ENCODE peak calls at places on chromosomes 13 and 19, in ten cellular contexts. N, X, G, U, V, L, W, Y, E and A are unnamed samples.

GRCh38 chr13:73060251-73061160 is 1.7 kb downstream of the KLF5 start:
- DNase-seq in N (no peak), X (no peak), G (no peak), U (no peak), V (peak; percentile 35), L (peak; percentile 1), W (peak; percentile 81), Y (peak; percentile 68), E (peak; percentile 51), A (no peak)

GRCh38 chr19:6213696-6214585 is 65.8 kb downstream of the MLLT1 start:
- DNase-seq in N (no peak), X (no peak), G (no peak), U (no peak), V (no peak), L (no peak), W (no peak), Y (peak; percentile 6), E (no peak), A (no peak)

GRCh38 chr13:30371649-30372265 is 50.5 kb upstream of the UBE2L5 start:
- DNase-seq in N (peak; percentile 50), X (peak; percentile 7), G (peak; percentile 34), U (peak; percentile 93), V (peak; percentile 73), L (peak; percentile 75), W (peak; percentile 56), Y (peak; percentile 42), E (no peak), A (peak; percentile 26)

GRCh38 chr19:38949580-38950367 is 19.0 kb downstream of the MRPS12 start:
- DNase-seq in N (peak; percentile 62), X (no peak), G (peak; percentile 80), U (peak; percentile 88), V (no peak), L (peak; percentile 91), W (peak; percentile 22), Y (peak; percentile 70), E (no peak), A (peak; percentile 89)

GRCh38 chr19:49889687-49890348 is 6.9 kb downstream of the IL4I1 start:
- DNase-seq in N (peak; percentile 71), X (peak; percentile 94), G (peak; percentile 64), U (peak; percentile 87), V (no peak), L (peak; percentile 84), W (peak; percentile 63), Y (peak; percentile 68), E (peak; percentile 85), A (peak; percentile 85)

GRCh38 chr13:29159871-29160270 is 339.7 kb downstream of the MTUS2 start:
- DNase-seq in N (no peak), X (no peak), G (no peak), U (no peak), V (no peak), L (no peak), W (no peak), Y (no peak), E (no peak), A (no peak)

GRCh38 chr13:109790951-109791605 is 4.7 kb upstream of the IRS2 start:
- DNase-seq in N (no peak), X (peak; percentile 69), G (no peak), U (peak; percentile 70), V (no peak), L (no peak), W (no peak), Y (peak; percentile 25), E (peak; percentile 9), A (peak; percentile 52)

GRCh38 chr13:110271313-110271712 is 35.6 kb downstream of the COL4A1 start:
- DNase-seq in N (no peak), X (no peak), G (no peak), U (peak; percentile 38), V (no peak), L (no peak), W (no peak), Y (no peak), E (no peak), A (no peak)

GRCh38 chr13:80690208-80690607 is 349.3 kb upstream of the SPRY2 start:
- DNase-seq in N (no peak), X (no peak), G (no peak), U (no peak), V (no peak), L (no peak), W (no peak), Y (no peak), E (no peak), A (no peak)

GRCh38 chr13:100526299-100527030 is 62.1 kb downstream of the GGACT start:
- DNase-seq in N (no peak), X (no peak), G (no peak), U (no peak), V (no peak), L (no peak), W (no peak), Y (no peak), E (no peak), A (no peak)

GRCh38 chr13:51614350-51614786 is 30.1 kb downstream of the WDFY2 start:
- DNase-seq in N (peak; percentile 14), X (no peak), G (peak; percentile 25), U (peak; percentile 63), V (peak; percentile 12), L (peak; percentile 35), W (no peak), Y (no peak), E (no peak), A (no peak)

GRCh38 chr19:19550972-19551861 is 13.2 kb downstream of the CILP2 start:
- DNase-seq in N (no peak), X (no peak), G (no peak), U (no peak), V (no peak), L (no peak), W (no peak), Y (no peak), E (no peak), A (no peak)

GRCh38 chr13:39023761-39024160 is 14.1 kb downstream of the PROSER1 start:
- DNase-seq in N (no peak), X (no peak), G (no peak), U (no peak), V (no peak), L (no peak), W (no peak), Y (no peak), E (no peak), A (no peak)

GRCh38 chr19:48618278-48618915 is 581 bp downstream of the RPL18 start:
- DNase-seq in N (no peak), X (no peak), G (no peak), U (no peak), V (no peak), L (no peak), W (no peak), Y (no peak), E (no peak), A (no peak)

GRCh38 chr19:31316201-31316951 is 32.9 kb downstream of the TSHZ3 start:
- DNase-seq in N (no peak), X (no peak), G (no peak), U (peak; percentile 55), V (no peak), L (no peak), W (peak; percentile 85), Y (no peak), E (peak; percentile 38), A (peak; percentile 79)

GRCh38 chr19:10823690-10824089 is 12.3 kb downstream of the TMED1 start:
- DNase-seq in N (no peak), X (no peak), G (no peak), U (no peak), V (no peak), L (no peak), W (no peak), Y (no peak), E (no peak), A (no peak)

GRCh38 chr13:86446311-86446710 is 647.1 kb upstream of the SLITRK6 start:
- DNase-seq in N (no peak), X (peak; percentile 87), G (no peak), U (no peak), V (no peak), L (no peak), W (peak; percentile 57), Y (peak; percentile 2), E (peak; percentile 67), A (no peak)

GRCh38 chr13:41459754-41460111 is 2.4 kb downstream of the RGCC start:
- DNase-seq in N (no peak), X (no peak), G (no peak), U (no peak), V (no peak), L (no peak), W (no peak), Y (no peak), E (no peak), A (no peak)

GRCh38 chr19:36819130-36819630 is 19.0 kb downstream of the ZNF790 start:
- DNase-seq in N (no peak), X (no peak), G (no peak), U (no peak), V (no peak), L (no peak), W (no peak), Y (no peak), E (no peak), A (no peak)

GRCh38 chr13:21663197-21663596 is 7.7 kb upstream of the FGF9 start:
- DNase-seq in N (no peak), X (no peak), G (no peak), U (peak; percentile 58), V (no peak), L (no peak), W (no peak), Y (no peak), E (peak; percentile 9), A (no peak)

GRCh38 chr13:73967397-73968165 is 166.6 kb downstream of the KLF12 start:
- DNase-seq in N (no peak), X (no peak), G (no peak), U (no peak), V (no peak), L (no peak), W (no peak), Y (no peak), E (no peak), A (no peak)

GRCh38 chr19:591099-591958 is 1.6 kb downstream of the HCN2 start:
- DNase-seq in N (no peak), X (no peak), G (no peak), U (no peak), V (no peak), L (no peak), W (no peak), Y (peak; percentile 69), E (no peak), A (peak; percentile 29)

GRCh38 chr13:29884671-29885424 is 34.4 kb upstream of the UBL3 start:
- DNase-seq in N (no peak), X (no peak), G (no peak), U (no peak), V (no peak), L (no peak), W (peak; percentile 37), Y (no peak), E (no peak), A (no peak)

GRCh38 chr13:111508902-111509509 is 188.6 kb downstream of the TEX29 start:
- DNase-seq in N (no peak), X (no peak), G (no peak), U (no peak), V (no peak), L (no peak), W (no peak), Y (no peak), E (no peak), A (no peak)

GRCh38 chr19:15264061-15264932 is 32.0 kb upstream of the EPHX3 start:
- DNase-seq in N (peak; percentile 72), X (peak; percentile 64), G (peak; percentile 67), U (peak; percentile 88), V (peak; percentile 50), L (peak; percentile 70), W (peak; percentile 78), Y (peak; percentile 65), E (peak; percentile 75), A (peak; percentile 78)

GRCh38 chr19:10878253-10878652 is 6.9 kb downstream of the CARM1 start:
- DNase-seq in N (no peak), X (no peak), G (no peak), U (no peak), V (no peak), L (no peak), W (no peak), Y (no peak), E (no peak), A (no peak)

GRCh38 chr13:31706105-31706504 is 33.2 kb upstream of the RXFP2 start:
- DNase-seq in N (no peak), X (no peak), G (no peak), U (no peak), V (no peak), L (no peak), W (no peak), Y (no peak), E (no peak), A (no peak)

GRCh38 chr19:49890349-49891311 is 6.1 kb downstream of the IL4I1 start:
- DNase-seq in N (peak; percentile 64), X (no peak), G (peak; percentile 69), U (peak; percentile 83), V (no peak), L (peak; percentile 63), W (no peak), Y (peak; percentile 55), E (peak; percentile 84), A (peak; percentile 64)